ENCODE peak calls at places on chromosomes 12 and 14, in ten cellular contexts. C, I, O, T, D, S, U, A, V and Y are unnamed samples.

GRCh38 chr12:2686280-2686646 is 108.5 kb upstream of the FKBP4 start:
- DNase-seq in C (no peak), I (no peak), O (no peak), T (peak; percentile 55), D (peak; percentile 11), S (no peak), U (no peak), A (no peak), V (no peak), Y (no peak)

GRCh38 chr12:57500213-57500612 is 12.3 kb downstream of the MARS1 start:
- DNase-seq in C (no peak), I (no peak), O (no peak), T (no peak), D (no peak), S (no peak), U (no peak), A (no peak), V (no peak), Y (no peak)

GRCh38 chr12:109385339-109386078 is 37.8 kb downstream of the MYO1H start:
- DNase-seq in C (peak; percentile 89), I (peak; percentile 68), O (no peak), T (no peak), D (no peak), S (no peak), U (peak; percentile 56), A (peak; percentile 69), V (peak; percentile 26), Y (peak; percentile 77)

GRCh38 chr14:89479802-89480201 is 62.8 kb upstream of the FOXN3 start:
- DNase-seq in C (no peak), I (peak; percentile 71), O (no peak), T (no peak), D (no peak), S (no peak), U (no peak), A (peak; percentile 54), V (no peak), Y (peak; percentile 25)

GRCh38 chr14:65949711-65950516 is 536.3 kb upstream of the CCDC196 start:
- DNase-seq in C (no peak), I (peak; percentile 47), O (peak; percentile 39), T (no peak), D (peak; percentile 46), S (no peak), U (no peak), A (no peak), V (peak; percentile 9), Y (peak; percentile 27)

GRCh38 chr12:122423258-122424165 is 1.0 kb upstream of the CLIP1 start:
- DNase-seq in C (no peak), I (peak; percentile 46), O (peak; percentile 31), T (no peak), D (peak; percentile 31), S (no peak), U (peak; percentile 69), A (no peak), V (no peak), Y (peak; percentile 45)

GRCh38 chr14:90654831-90655276 is 161.4 kb downstream of the TTC7B start:
- DNase-seq in C (no peak), I (peak; percentile 67), O (no peak), T (no peak), D (no peak), S (no peak), U (no peak), A (peak; percentile 17), V (peak; percentile 27), Y (peak; percentile 42)

GRCh38 chr12:121796855-121797751 is 3.6 kb upstream of the RHOF start:
- DNase-seq in C (peak; percentile 98), I (peak; percentile 82), O (peak; percentile 96), T (peak; percentile 99), D (peak; percentile 94), S (peak; percentile 98), U (peak; percentile 94), A (peak; percentile 88), V (no peak), Y (peak; percentile 90)

GRCh38 chr12:16756833-16757552 is 151.0 kb upstream of the LMO3 start:
- DNase-seq in C (no peak), I (no peak), O (no peak), T (no peak), D (no peak), S (no peak), U (peak; percentile 2), A (no peak), V (no peak), Y (no peak)

GRCh38 chr14:66405158-66405557 is 81.0 kb upstream of the CCDC196 start:
- DNase-seq in C (no peak), I (peak; percentile 59), O (no peak), T (no peak), D (no peak), S (no peak), U (peak; percentile 12), A (no peak), V (no peak), Y (peak; percentile 59)

GRCh38 chr14:96056509-96057422 is 17.6 kb downstream of the C14orf132 start:
- DNase-seq in C (no peak), I (no peak), O (no peak), T (peak; percentile 27), D (no peak), S (no peak), U (peak; percentile 40), A (no peak), V (no peak), Y (no peak)

GRCh38 chr14:49589387-49589786 is 3.2 kb upstream of the RPS29 start:
- DNase-seq in C (no peak), I (no peak), O (no peak), T (no peak), D (no peak), S (no peak), U (no peak), A (no peak), V (no peak), Y (no peak)

GRCh38 chr14:61502459-61503093 is 181.2 kb downstream of the PRKCH start:
- DNase-seq in C (no peak), I (no peak), O (no peak), T (no peak), D (no peak), S (no peak), U (peak; percentile 64), A (no peak), V (no peak), Y (no peak)

GRCh38 chr12:60112778-60113177 is 516.9 kb downstream of the SLC16A7 start:
- DNase-seq in C (no peak), I (no peak), O (no peak), T (no peak), D (no peak), S (no peak), U (no peak), A (peak; percentile 26), V (no peak), Y (peak; percentile 3)

DNA sequence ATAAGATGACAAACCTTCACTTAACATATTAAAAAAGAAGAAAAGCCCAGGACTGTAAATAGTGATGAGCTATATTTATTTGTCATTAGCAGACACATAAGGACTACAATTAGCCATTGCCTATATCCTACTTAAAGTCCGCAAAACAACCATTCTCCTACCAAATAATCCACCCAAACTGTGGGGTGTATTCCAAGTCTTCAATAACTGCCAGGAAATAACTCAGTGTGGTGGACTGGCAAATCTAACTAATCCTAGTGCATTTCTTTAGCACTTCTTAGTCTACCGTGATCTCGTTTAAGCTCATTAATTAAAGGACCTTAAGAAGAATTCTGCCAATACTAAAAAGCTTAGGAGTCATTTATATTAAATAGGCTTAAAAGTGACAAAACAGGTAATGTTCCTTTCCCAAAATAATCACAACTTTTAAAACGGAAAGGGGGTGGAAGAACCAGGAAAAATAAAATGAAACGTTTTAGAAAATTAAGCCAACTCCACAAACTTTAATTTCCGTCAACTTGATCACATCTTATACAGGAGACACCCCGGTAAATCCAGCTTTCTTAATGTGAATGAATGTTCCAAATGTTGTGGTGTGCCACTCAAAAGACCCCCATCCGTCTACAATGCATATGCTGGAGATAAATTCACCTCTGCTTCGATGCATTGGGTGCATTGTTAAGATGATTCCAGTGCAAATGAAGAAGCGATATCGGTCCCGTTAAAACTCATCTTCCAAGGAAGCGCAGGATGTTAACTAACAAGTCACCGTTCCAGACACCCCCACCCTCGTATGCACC is 1.7 kb downstream of the NOVA1 start:
- DNase-seq in C (no peak), I (no peak), O (no peak), T (no peak), D (no peak), S (no peak), U (no peak), A (no peak), V (no peak), Y (peak; percentile 31)
- H3K4me3 ChIP-seq in C (peak overlapping the region; percentile 55), I (peak overlapping the region; percentile 69), O (peak overlapping the region; percentile 74), T (peak overlapping the region; percentile 67), D (no peak overlapping the region), S (peak overlapping the region; percentile 33), U (peak overlapping the region; percentile 82), A (peak overlapping the region; percentile 68), V (peak overlapping the region; percentile 71), Y (peak overlapping the region; percentile 85)

DNA sequence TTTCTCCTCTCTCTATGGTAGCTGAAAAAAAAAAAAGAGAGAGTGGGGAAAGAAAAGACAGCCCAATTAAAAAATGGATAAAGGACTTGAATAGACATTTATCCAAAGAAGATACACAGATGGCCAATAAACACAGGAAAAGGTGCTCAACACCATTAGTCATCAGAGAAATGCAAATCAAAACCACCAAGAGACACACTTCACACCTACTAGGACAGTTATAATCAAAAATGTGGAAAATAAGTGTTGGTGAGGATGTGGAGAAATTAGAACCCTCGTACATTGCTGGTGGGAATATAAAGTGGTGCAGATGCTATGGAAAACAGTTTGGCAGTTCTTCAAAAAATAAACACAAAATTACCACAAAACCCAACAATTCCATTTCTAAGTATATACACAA is 172.4 kb upstream of the GRIN2B start:
- DNase-seq in C (no peak), I (no peak), O (no peak), T (no peak), D (no peak), S (no peak), U (no peak), A (no peak), V (no peak), Y (no peak)
- TF ChIP-seq CTCF in C (no peak), I (no peak), O (no peak), T (no peak), D (no peak), S (no peak), U (no peak), A (no peak), V (no peak), Y (no peak)

GRCh38 chr14:39015964-39016577 is 87.0 kb downstream of the SEC23A start:
- DNase-seq in C (no peak), I (peak; percentile 80), O (no peak), T (no peak), D (no peak), S (no peak), U (no peak), A (peak; percentile 51), V (no peak), Y (peak; percentile 30)
- H3K4me3 ChIP-seq in C (no peak overlapping the region), I (no peak overlapping the region), O (no peak overlapping the region), T (no peak overlapping the region), D (no peak overlapping the region), S (no peak overlapping the region), U (no peak overlapping the region), A (no peak overlapping the region), V (no peak overlapping the region), Y (no peak overlapping the region)

DNA sequence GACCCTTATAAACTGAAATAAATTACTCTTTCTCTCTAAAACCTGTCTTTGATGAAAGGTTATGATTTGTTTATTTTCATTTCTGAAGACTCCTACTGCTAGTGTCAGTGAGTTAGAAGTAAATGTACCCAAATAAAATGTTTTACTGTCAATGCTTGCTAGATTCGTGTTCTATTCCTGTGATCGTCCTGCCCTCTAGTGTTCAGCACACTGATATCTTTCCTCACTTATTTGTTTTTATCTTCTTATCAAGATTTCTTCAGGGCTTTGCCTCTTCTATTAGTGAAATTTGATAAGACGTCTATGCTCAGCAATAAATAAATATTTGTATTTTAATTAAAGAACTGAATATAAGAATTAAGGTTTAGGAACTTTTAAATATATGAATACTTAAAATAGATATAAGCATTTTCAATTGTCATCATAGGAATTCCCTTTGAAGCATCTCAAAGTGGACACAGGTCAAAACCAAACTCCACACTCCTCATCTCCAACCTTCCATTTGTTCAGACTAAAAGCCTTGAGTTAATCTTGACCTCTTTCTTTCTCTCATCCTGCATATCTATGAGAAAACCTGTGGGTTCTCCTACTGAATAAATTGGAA is 75.8 kb downstream of the C12orf50 start:
- DNase-seq in C (no peak), I (peak; percentile 89), O (no peak), T (no peak), D (no peak), S (no peak), U (peak; percentile 71), A (peak; percentile 40), V (peak; percentile 59), Y (peak; percentile 66)
- TF ChIP-seq CTCF in C (no peak), I (peak; percentile 69), O (no peak), T (peak; percentile 31), D (no peak), S (no peak), U (peak; percentile 82), A (peak; percentile 58), V (peak; percentile 44), Y (peak; percentile 38)